ENCODE peak calls at places on chromosomes 3 and 15, in six cellular contexts. A, J, I, D, L and K are unnamed samples.

GRCh38 chr3:36677331-36678007 is 86.9 kb downstream of the DCLK3 start:
- DNase-seq in J (peak), D (peak), A (no peak), I (no peak), L (peak), K (no peak)

GRCh38 chr3:149245738-149246451 is 24.3 kb upstream of the CP start:
- DNase-seq in A (no peak), L (no peak), J (no peak), I (peak), D (peak), K (no peak)

GRCh38 chr3:131807822-131808221 is 227.0 kb downstream of the CPNE4 start:
- DNase-seq in I (no peak), L (no peak), D (no peak), A (no peak), J (no peak), K (no peak)

GRCh38 chr3:14369675-14370669 is 32.4 kb upstream of the SLC6A6 start:
- DNase-seq in J (peak), I (no peak), L (peak), A (no peak), D (no peak), K (peak)

GRCh38 chr15:44490628-44491027 is 46.3 kb upstream of the EIF3J start:
- DNase-seq in J (no peak), I (no peak), D (peak), L (no peak), A (no peak), K (no peak)

GRCh38 chr3:123660900-123661299 is 76.0 kb upstream of the HACD2 start:
- DNase-seq in D (peak), L (no peak), J (no peak), A (no peak), I (no peak), K (no peak)

GRCh38 chr3:153293222-153293621 is 131.2 kb downstream of the RAP2B start:
- DNase-seq in J (no peak), D (peak), A (no peak), L (no peak), I (no peak), K (no peak)

GRCh38 chr3:71416868-71417267 is 166.7 kb downstream of the FOXP1 start:
- DNase-seq in A (peak), J (no peak), D (no peak), I (no peak), L (peak), K (peak)

GRCh38 chr15:65620833-65621232 is 905 bp upstream of the SLC24A1 start:
- DNase-seq in L (no peak), J (no peak), I (no peak), D (no peak), A (no peak), K (no peak)

GRCh38 chr3:50926868-50927267 is 252.1 kb downstream of the DOCK3 start:
- DNase-seq in I (no peak), D (no peak), J (no peak), L (no peak), A (no peak), K (no peak)

GRCh38 chr3:10249833-10250232 is 1.6 kb downstream of the TATDN2 start:
- DNase-seq in A (no peak), J (no peak), I (no peak), D (peak), L (no peak), K (no peak)

GRCh38 chr3:194197981-194198695 is 62.2 kb downstream of the HES1 start:
- DNase-seq in L (no peak), D (no peak), J (no peak), I (no peak), A (no peak), K (no peak)

GRCh38 chr3:75396316-75396802 is 267.8 kb upstream of the FRG2C start:
- DNase-seq in D (no peak), J (no peak), L (no peak), A (no peak), I (no peak), K (no peak)

GRCh38 chr15:92693922-92694331 is 38.4 kb upstream of the FAM174B start:
- DNase-seq in J (peak), A (peak), I (no peak), L (peak), D (peak), K (peak)

GRCh38 chr15:43941555-43941954 is 114.8 kb downstream of the WDR76 start:
- DNase-seq in D (no peak), J (no peak), I (no peak), L (no peak), A (no peak), K (no peak)

GRCh38 chr3:130926504-130926903 is 32.6 kb downstream of the ATP2C1 start:
- DNase-seq in L (no peak), A (no peak), J (no peak), D (no peak), I (no peak), K (no peak)

GRCh38 chr15:28051920-28052633 is 47.0 kb downstream of the OCA2 start:
- DNase-seq in I (no peak), L (no peak), D (no peak), A (no peak), J (no peak), K (no peak)

GRCh38 chr3:425094-425493 is 228.5 kb downstream of the CHL1 start:
- DNase-seq in L (no peak), J (no peak), A (no peak), I (no peak), D (no peak), K (no peak)

GRCh38 chr3:158520433-158520832 is 50.6 kb upstream of the MLF1 start:
- DNase-seq in A (no peak), D (no peak), L (no peak), J (no peak), I (no peak), K (no peak)

DNA sequence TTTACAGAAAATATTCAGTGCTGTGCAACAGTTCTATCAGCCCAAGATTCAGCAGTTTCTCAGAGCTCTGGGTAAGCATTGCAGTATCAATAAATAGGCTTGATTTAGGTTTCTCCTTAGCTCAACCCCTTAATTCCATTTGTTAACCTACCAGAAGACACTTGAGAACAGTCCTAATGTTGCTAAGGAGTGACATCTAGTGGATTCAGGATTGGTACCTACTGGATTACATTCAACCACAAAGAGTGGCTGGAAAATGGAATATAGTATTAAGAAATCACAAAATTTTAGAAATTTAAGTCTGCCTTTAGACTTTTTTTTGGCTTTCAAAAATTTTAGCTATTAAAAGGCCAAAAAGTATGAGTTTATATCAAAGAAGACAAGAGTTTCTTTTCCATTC is 34.7 kb downstream of the POLG start:
- DNase-seq in I (no peak), L (peak), J (no peak), D (peak), A (no peak), K (no peak)
- TF ChIP-seq CEBPB in I (no peak), L (no peak), J (no peak), D (no peak), A (no peak), K (no peak)

GRCh38 chr3:140342668-140343067 is 335.2 kb upstream of the TRIM42 start:
- DNase-seq in J (no peak), L (no peak), D (no peak), A (no peak), I (no peak), K (no peak)

GRCh38 chr3:140344601-140345000 is 333.3 kb upstream of the TRIM42 start:
- DNase-seq in D (no peak), L (no peak), J (no peak), I (no peak), A (no peak), K (no peak)

GRCh38 chr3:140341817-140342403 is 336.0 kb upstream of the TRIM42 start:
- DNase-seq in D (no peak), I (no peak), L (no peak), J (no peak), A (no peak), K (peak)

GRCh38 chr3:140343211-140343610 is 334.7 kb upstream of the TRIM42 start:
- DNase-seq in I (no peak), J (no peak), A (no peak), L (no peak), D (no peak), K (no peak)

GRCh38 chr3:140343709-140344417 is 334.0 kb upstream of the TRIM42 start:
- DNase-seq in J (no peak), I (no peak), A (no peak), L (no peak), D (no peak), K (no peak)
- TF ChIP-seq CEBPB in J (no peak), I (no peak), A (no peak), L (no peak), D (no peak), K (no peak)

DNA sequence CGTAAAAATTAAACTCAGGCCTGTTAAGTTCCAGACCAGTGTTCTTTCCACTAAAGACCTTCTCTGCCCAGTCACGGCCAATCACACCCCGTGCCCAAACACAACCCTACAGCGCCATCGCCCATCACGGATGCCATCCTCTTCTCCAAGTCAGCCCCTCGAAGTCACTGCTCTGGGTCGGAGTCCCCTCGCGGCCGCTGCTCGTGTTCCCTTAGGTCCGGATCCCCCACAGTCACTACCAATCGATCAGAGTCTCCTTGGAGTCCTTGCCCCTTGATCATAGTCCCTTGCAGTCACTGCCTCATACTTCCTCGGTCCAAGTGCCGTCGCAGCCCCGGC is 491 bp downstream of the PCYT1A start:
- DNase-seq in L (no peak), I (no peak), D (no peak), A (no peak), J (peak), K (no peak)
- TF ChIP-seq CEBPB in L (no peak), I (no peak), D (no peak), A (no peak), J (no peak), K (no peak)

GRCh38 chr3:171553085-171553484 is 92.9 kb upstream of the TNIK start:
- DNase-seq in L (no peak), J (no peak), A (no peak), D (no peak), I (no peak), K (no peak)

GRCh38 chr3:171557173-171557572 is 97.0 kb upstream of the TNIK start:
- DNase-seq in D (no peak), L (no peak), I (no peak), J (no peak), A (no peak), K (no peak)

GRCh38 chr3:171558183-171558696 is 98.0 kb upstream of the TNIK start:
- DNase-seq in L (no peak), I (no peak), D (no peak), J (no peak), A (no peak), K (no peak)

GRCh38 chr3:171556574-171557145 is 96.5 kb upstream of the TNIK start:
- DNase-seq in A (no peak), J (no peak), D (peak), L (no peak), I (no peak), K (no peak)

DNA sequence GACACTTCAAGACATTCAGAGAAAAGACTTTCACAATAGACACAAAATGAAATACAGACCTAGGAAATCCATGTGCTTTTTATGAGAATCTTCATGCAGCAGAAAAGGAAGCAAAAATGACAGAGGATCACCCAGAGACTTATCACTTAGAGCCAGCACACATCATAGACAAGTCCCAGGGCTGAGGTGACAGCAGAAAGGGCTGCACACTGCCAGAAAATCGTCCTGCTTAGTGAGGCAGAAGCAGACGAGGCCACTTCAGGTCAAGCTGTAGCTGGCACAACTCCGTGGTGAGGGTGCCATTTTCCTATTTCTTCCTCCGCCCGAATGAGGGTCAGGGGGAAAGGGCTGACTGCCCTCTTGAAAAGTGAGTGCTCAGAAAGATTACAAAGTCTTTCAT is 95.9 kb upstream of the TNIK start:
- DNase-seq in I (no peak), L (no peak), A (no peak), J (no peak), D (no peak), K (no peak)
- TF ChIP-seq CEBPB in I (no peak), L (no peak), A (no peak), J (no peak), D (no peak), K (no peak)

GRCh38 chr3:121269389-121269788 is 276.4 kb downstream of the POLQ start:
- DNase-seq in J (no peak), I (no peak), A (no peak), D (no peak), L (no peak), K (no peak)

GRCh38 chr3:121274411-121274810 is 271.4 kb downstream of the POLQ start:
- DNase-seq in L (no peak), I (no peak), J (no peak), A (no peak), D (no peak), K (no peak)
- TF ChIP-seq CEBPB in L (no peak), I (no peak), J (no peak), A (no peak), D (no peak), K (no peak)

GRCh38 chr15:51318382-51319150 is 19.8 kb downstream of the CYP19A1 start:
- DNase-seq in A (no peak), J (no peak), D (no peak), L (no peak), I (no peak), K (no peak)
- TF ChIP-seq CEBPB in A (peak), J (peak), D (peak), L (no peak), I (no peak), K (peak)